ENCODE peak calls at places on chromosome 4, in four cellular contexts. V, S, N and C are unnamed samples.

GRCh38 chr4:176789955-176790354 is 2.8 kb downstream of the VEGFC start:
- DNase-seq in V (peak), S (no peak), N (no peak), C (no peak)

GRCh38 chr4:128039568-128039967 is 21.5 kb upstream of the LARP1B start:
- DNase-seq in S (no peak), N (no peak), V (no peak), C (no peak)

GRCh38 chr4:127623755-127624087 is 9.0 kb upstream of the INTU start:
- DNase-seq in V (peak), N (no peak), S (no peak), C (peak)

GRCh38 chr4:137430171-137430570 is 102.1 kb downstream of the PCDH18 start:
- DNase-seq in V (no peak), S (no peak), N (no peak), C (no peak)

GRCh38 chr4:76679691-76680090 is 218.3 kb downstream of the SOWAHB start:
- DNase-seq in S (no peak), N (no peak), V (no peak), C (peak)

GRCh38 chr4:89152972-89153371 is 41.6 kb downstream of the TIGD2 start:
- DNase-seq in N (no peak), V (no peak), S (no peak), C (no peak)

GRCh38 chr4:175339100-175339707 is 421.0 kb downstream of the ADAM29 start:
- DNase-seq in S (no peak), N (no peak), V (peak), C (no peak)

GRCh38 chr4:2767705-2768074 is 11.6 kb upstream of the TNIP2 start:
- DNase-seq in V (no peak), S (no peak), N (no peak), C (no peak)

GRCh38 chr4:123415977-123416376 is 19.4 kb downstream of the SPRY1 start:
- DNase-seq in N (no peak), V (peak), S (no peak), C (peak)

GRCh38 chr4:68180858-68181531 is 51.3 kb upstream of the TMPRSS11F start:
- DNase-seq in N (no peak), V (peak), S (no peak), C (no peak)

GRCh38 chr4:103306870-103307345 is 108.8 kb upstream of the CENPE start:
- DNase-seq in V (no peak), S (peak), N (no peak), C (peak)

GRCh38 chr4:147942729-147943128 is 210.8 kb downstream of the ARHGAP10 start:
- DNase-seq in S (no peak), N (no peak), V (no peak), C (no peak)

GRCh38 chr4:93779228-93779627 is 49.3 kb upstream of the ATOH1 start:
- DNase-seq in S (no peak), N (no peak), V (no peak), C (no peak)

GRCh38 chr4:2256781-2257191 is 5.1 kb downstream of the MXD4 start:
- DNase-seq in V (no peak), S (no peak), N (peak), C (no peak)

GRCh38 chr4:121339824-121340223 is 41.0 kb downstream of the QRFPR start:
- DNase-seq in V (no peak), N (no peak), S (no peak), C (no peak)

GRCh38 chr4:83582289-83582756 is 46.4 kb downstream of the GPAT3 start:
- DNase-seq in V (no peak), N (no peak), S (no peak), C (no peak)

GRCh38 chr4:98447648-98448047 is 186.5 kb downstream of the RAP1GDS1 start:
- DNase-seq in S (no peak), N (peak), V (no peak), C (no peak)

GRCh38 chr4:17794730-17795129 is 13.3 kb upstream of the FAM184B start:
- DNase-seq in N (no peak), S (no peak), V (no peak), C (no peak)

GRCh38 chr4:140238353-140239041 is 84.5 kb upstream of the MAML3 start:
- DNase-seq in N (peak), V (no peak), S (peak), C (no peak)

GRCh38 chr4:47650584-47651130 is 165.6 kb downstream of the ATP10D start:
- DNase-seq in N (no peak), V (peak), S (no peak), C (no peak)

GRCh38 chr4:89583106-89583505 is 253.9 kb downstream of the SNCA start:
- DNase-seq in N (no peak), S (no peak), V (no peak), C (no peak)

GRCh38 chr4:58063761-58064160 is 953.6 kb upstream of the IGFBP7 start:
- DNase-seq in N (no peak), S (no peak), V (peak), C (no peak)

GRCh38 chr4:127501103-127501502 is 131.7 kb upstream of the INTU start:
- DNase-seq in N (no peak), S (no peak), V (no peak), C (no peak)

GRCh38 chr4:71229477-71230257 is 109.2 kb upstream of the SLC4A4 start:
- DNase-seq in V (peak), N (no peak), S (peak), C (peak)

GRCh38 chr4:98484031-98484430 is 174.4 kb downstream of the TSPAN5 start:
- DNase-seq in S (no peak), V (no peak), N (no peak), C (no peak)

GRCh38 chr4:125432078-125432477 is 117.3 kb downstream of the FAT4 start:
- DNase-seq in V (peak), N (no peak), S (peak), C (no peak)

DNA sequence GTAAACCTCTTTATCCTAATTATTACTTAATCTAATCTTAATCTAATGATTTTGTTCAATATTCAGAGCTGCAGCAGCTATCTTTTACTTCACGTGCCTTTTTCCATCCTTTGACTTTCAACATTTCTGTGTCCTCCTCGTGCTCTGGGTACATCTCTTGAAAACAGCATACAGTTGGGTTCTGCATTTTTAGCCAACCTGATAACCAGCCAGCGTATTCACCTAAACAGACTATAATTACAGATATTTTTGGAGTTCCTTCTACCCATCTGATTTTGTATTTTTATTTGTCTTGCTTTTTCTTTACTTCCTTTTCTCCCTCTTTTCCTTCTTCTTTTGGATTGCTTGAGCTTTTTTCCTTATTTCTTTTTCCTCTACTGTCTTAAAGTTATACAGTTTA is 16.2 kb upstream of the JAKMIP1 start:
- DNase-seq in V (no peak), N (no peak), S (no peak), C (no peak)
- H3K18ac ChIP-seq in V (no peak), N (no peak), S (no peak), C (no peak)

GRCh38 chr4:6313216-6313615 is 43.6 kb downstream of the WFS1 start:
- DNase-seq in S (no peak), N (no peak), V (no peak), C (peak)
- H3K18ac ChIP-seq in S (no peak), N (no peak), V (no peak), C (no peak)

DNA sequence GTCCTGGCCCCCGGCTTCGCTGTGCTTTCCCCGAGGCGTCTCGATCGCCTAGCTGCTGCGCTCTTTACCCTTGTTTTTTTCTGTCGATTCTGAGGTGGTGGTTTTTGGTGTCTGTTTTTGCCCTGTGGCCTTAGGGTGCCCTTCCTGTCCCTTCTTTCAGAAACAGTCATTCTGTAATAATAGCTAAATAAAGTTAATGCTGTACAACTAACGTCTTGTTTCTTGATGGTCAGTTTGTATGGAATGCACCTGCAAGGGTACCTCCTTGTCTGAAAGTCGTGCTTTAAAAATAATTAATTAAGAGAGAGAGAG is 686 bp downstream of the FIP1L1 start:
- DNase-seq in N (no peak), S (no peak), V (no peak), C (no peak)
- H3K18ac ChIP-seq in N (peak), S (peak), V (peak), C (peak)

GRCh38 chr4:151983854-151984253 is 223.0 kb upstream of the GATB start:
- DNase-seq in N (no peak), S (no peak), V (no peak), C (no peak)

GRCh38 chr4:151979835-151980234 is 219.0 kb upstream of the GATB start:
- DNase-seq in N (no peak), S (no peak), V (no peak), C (no peak)
- H3K18ac ChIP-seq in N (no peak), S (no peak), V (no peak), C (no peak)

GRCh38 chr4:184399505-184399893 is 74.9 kb downstream of the IRF2 start:
- DNase-seq in N (no peak), S (no peak), V (no peak), C (no peak)

GRCh38 chr4:184402239-184402638 is 72.1 kb downstream of the IRF2 start:
- DNase-seq in S (peak), V (no peak), N (peak), C (no peak)

GRCh38 chr4:184400375-184400870 is 73.9 kb downstream of the IRF2 start:
- DNase-seq in S (no peak), N (no peak), V (peak), C (no peak)

GRCh38 chr4:184401397-184402171 is 72.8 kb downstream of the IRF2 start:
- DNase-seq in S (peak), N (peak), V (no peak), C (no peak)

DNA sequence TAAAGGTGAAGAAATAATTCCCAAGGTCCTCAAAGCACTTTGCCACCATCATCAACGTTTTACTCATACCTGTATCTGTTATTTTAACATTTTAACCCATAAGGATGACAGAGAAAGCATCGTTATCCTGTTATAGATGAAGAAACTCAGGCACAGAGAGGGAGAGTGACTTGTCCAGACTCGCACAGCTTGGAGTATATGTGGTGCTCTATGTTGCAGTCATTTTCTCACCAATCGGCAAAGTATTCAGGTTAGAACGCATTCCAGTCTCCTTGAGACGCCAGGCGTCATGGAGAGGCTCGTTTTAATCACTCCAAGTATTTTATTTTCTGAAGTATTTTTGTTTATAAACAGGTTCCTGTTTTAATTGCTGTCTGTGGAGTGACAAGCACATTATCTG is 73.5 kb downstream of the IRF2 start:
- DNase-seq in V (no peak), N (no peak), S (no peak), C (no peak)
- H3K18ac ChIP-seq in V (no peak), N (no peak), S (no peak), C (no peak)

GRCh38 chr4:42417491-42417890 is 20.2 kb downstream of the SHISA3 start:
- DNase-seq in N (no peak), S (no peak), V (no peak), C (no peak)

GRCh38 chr4:42411803-42412202 is 14.5 kb downstream of the SHISA3 start:
- DNase-seq in N (no peak), S (no peak), V (peak), C (no peak)

GRCh38 chr4:42416017-42416416 is 18.7 kb downstream of the SHISA3 start:
- DNase-seq in S (no peak), N (no peak), V (no peak), C (no peak)

GRCh38 chr4:42410446-42410845 is 13.2 kb downstream of the SHISA3 start:
- DNase-seq in S (no peak), N (no peak), V (no peak), C (no peak)

DNA sequence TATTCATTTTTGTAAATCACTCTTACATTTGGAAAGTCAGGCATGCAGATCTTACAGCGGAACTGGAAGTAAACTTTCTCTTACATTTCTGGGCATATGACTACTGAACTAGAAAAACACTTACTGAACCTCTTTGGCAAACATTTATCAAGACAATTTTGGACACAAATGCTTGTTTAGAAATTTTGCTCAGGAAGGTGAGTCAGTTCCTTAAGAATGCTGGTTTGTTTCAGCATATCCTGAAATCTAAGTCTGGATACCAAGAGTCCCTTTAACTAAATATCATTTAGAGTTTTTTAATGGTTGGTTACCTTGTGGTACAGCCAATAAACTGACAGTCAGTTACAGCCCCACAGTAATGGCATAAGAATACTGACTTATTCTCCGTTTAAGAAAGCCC is 15.0 kb downstream of the SHISA3 start:
- DNase-seq in N (no peak), V (peak), S (no peak), C (no peak)
- H3K18ac ChIP-seq in N (no peak), V (no peak), S (no peak), C (no peak)

GRCh38 chr4:183078634-183079033 is 20.4 kb upstream of the WWC2 start:
- DNase-seq in V (no peak), N (no peak), S (no peak), C (no peak)

GRCh38 chr4:183082053-183082452 is 17.0 kb upstream of the WWC2 start:
- DNase-seq in N (no peak), S (no peak), V (no peak), C (peak)

GRCh38 chr4:183081116-183081469 is 18.0 kb upstream of the WWC2 start:
- DNase-seq in S (no peak), N (no peak), V (no peak), C (no peak)

GRCh38 chr4:183080372-183081115 is 18.5 kb upstream of the WWC2 start:
- DNase-seq in V (no peak), S (no peak), N (no peak), C (no peak)
- H3K18ac ChIP-seq in V (no peak), S (no peak), N (no peak), C (no peak)

GRCh38 chr4:158316264-158316663 is 106.0 kb downstream of the TMEM144 start:
- DNase-seq in N (no peak), V (no peak), S (no peak), C (no peak)
- H3K18ac ChIP-seq in N (no peak), V (no peak), S (no peak), C (no peak)